ENCODE peak calls at places on chromosomes 5 and 9, in four cellular contexts. One of them, this sample, is unnamed.

GRCh38 chr5:145775411-145775810 is 59.7 kb downstream of the PRELID2 start:
- DNase-seq in GM18507: no peak
- DNase-seq in C1 segment of cervical spinal cord: no peak
- DNase-seq in activated T-cell treated with anti-CD3 and anti-CD28 coated beads for 1 hour: no peak
- DNase-seq in this sample: no peak

GRCh38 chr5:31027726-31028125 is 165.8 kb upstream of the CDH6 start:
- DNase-seq in GM18507: no peak
- DNase-seq in C1 segment of cervical spinal cord: no peak
- DNase-seq in activated T-cell treated with anti-CD3 and anti-CD28 coated beads for 1 hour: no peak
- DNase-seq in this sample: no peak

GRCh38 chr9:113541019-113541900 is 77.7 kb downstream of the RGS3 start:
- DNase-seq in GM18507: no peak
- DNase-seq in C1 segment of cervical spinal cord: peak
- DNase-seq in activated T-cell treated with anti-CD3 and anti-CD28 coated beads for 1 hour: no peak
- DNase-seq in this sample: no peak

GRCh38 chr9:125902224-125902623 is 155.1 kb downstream of the PBX3 start:
- DNase-seq in GM18507: no peak
- DNase-seq in C1 segment of cervical spinal cord: no peak
- DNase-seq in activated T-cell treated with anti-CD3 and anti-CD28 coated beads for 1 hour: no peak
- DNase-seq in this sample: no peak

GRCh38 chr5:56693220-56693579 is 122.1 kb upstream of the MAP3K1 start:
- DNase-seq in GM18507: no peak
- DNase-seq in C1 segment of cervical spinal cord: no peak
- DNase-seq in activated T-cell treated with anti-CD3 and anti-CD28 coated beads for 1 hour: no peak
- DNase-seq in this sample: peak

GRCh38 chr9:354453-354852 is 139.8 kb downstream of the DOCK8 start:
- DNase-seq in GM18507: no peak
- DNase-seq in C1 segment of cervical spinal cord: no peak
- DNase-seq in activated T-cell treated with anti-CD3 and anti-CD28 coated beads for 1 hour: no peak
- DNase-seq in this sample: no peak

GRCh38 chr5:113061851-113062631 is 85.4 kb downstream of the DCP2 start:
- DNase-seq in GM18507: no peak
- DNase-seq in C1 segment of cervical spinal cord: no peak
- DNase-seq in activated T-cell treated with anti-CD3 and anti-CD28 coated beads for 1 hour: no peak
- DNase-seq in this sample: no peak

GRCh38 chr5:149203896-149204544 is 62.7 kb downstream of the ABLIM3 start:
- DNase-seq in GM18507: no peak
- DNase-seq in C1 segment of cervical spinal cord: no peak
- DNase-seq in activated T-cell treated with anti-CD3 and anti-CD28 coated beads for 1 hour: no peak
- DNase-seq in this sample: no peak

GRCh38 chr9:78574354-78575036 is 277.6 kb downstream of the PSAT1 start:
- DNase-seq in GM18507: no peak
- DNase-seq in C1 segment of cervical spinal cord: no peak
- DNase-seq in activated T-cell treated with anti-CD3 and anti-CD28 coated beads for 1 hour: no peak
- DNase-seq in this sample: no peak

GRCh38 chr9:128554155-128554862 is 1.9 kb downstream of the SPTAN1 start:
- DNase-seq in GM18507: no peak
- DNase-seq in C1 segment of cervical spinal cord: no peak
- DNase-seq in activated T-cell treated with anti-CD3 and anti-CD28 coated beads for 1 hour: no peak
- DNase-seq in this sample: peak

GRCh38 chr5:6700074-6700685 is 13.1 kb upstream of the TENT4A start:
- DNase-seq in GM18507: no peak
- DNase-seq in C1 segment of cervical spinal cord: no peak
- DNase-seq in activated T-cell treated with anti-CD3 and anti-CD28 coated beads for 1 hour: no peak
- DNase-seq in this sample: no peak

GRCh38 chr5:57368010-57368409 is 114.6 kb downstream of the ACTBL2 start:
- DNase-seq in GM18507: no peak
- DNase-seq in C1 segment of cervical spinal cord: no peak
- DNase-seq in activated T-cell treated with anti-CD3 and anti-CD28 coated beads for 1 hour: no peak
- DNase-seq in this sample: no peak

GRCh38 chr5:158020555-158021418 is 161.8 kb upstream of the CLINT1 start:
- DNase-seq in GM18507: no peak
- DNase-seq in C1 segment of cervical spinal cord: no peak
- DNase-seq in activated T-cell treated with anti-CD3 and anti-CD28 coated beads for 1 hour: no peak
- DNase-seq in this sample: no peak

GRCh38 chr5:80754900-80755299 is 100.1 kb upstream of the DHFR start:
- DNase-seq in GM18507: no peak
- DNase-seq in C1 segment of cervical spinal cord: no peak
- DNase-seq in activated T-cell treated with anti-CD3 and anti-CD28 coated beads for 1 hour: no peak
- DNase-seq in this sample: no peak

GRCh38 chr5:138241688-138242547 is 28.8 kb upstream of the CDC23 start:
- DNase-seq in GM18507: no peak
- DNase-seq in C1 segment of cervical spinal cord: no peak
- DNase-seq in activated T-cell treated with anti-CD3 and anti-CD28 coated beads for 1 hour: no peak
- DNase-seq in this sample: no peak

GRCh38 chr9:137878146-137878941 is 762 bp downstream of the CACNA1B start:
- DNase-seq in GM18507: no peak
- DNase-seq in C1 segment of cervical spinal cord: peak
- DNase-seq in activated T-cell treated with anti-CD3 and anti-CD28 coated beads for 1 hour: no peak
- DNase-seq in this sample: no peak

GRCh38 chr9:1458503-1458902 is 408.3 kb downstream of the DMRT2 start:
- DNase-seq in GM18507: no peak
- DNase-seq in C1 segment of cervical spinal cord: no peak
- DNase-seq in activated T-cell treated with anti-CD3 and anti-CD28 coated beads for 1 hour: no peak
- DNase-seq in this sample: no peak

GRCh38 chr5:3107118-3107517 is 355.6 kb upstream of the IRX2 start:
- DNase-seq in GM18507: no peak
- DNase-seq in C1 segment of cervical spinal cord: no peak
- DNase-seq in activated T-cell treated with anti-CD3 and anti-CD28 coated beads for 1 hour: no peak
- DNase-seq in this sample: no peak

GRCh38 chr9:6955251-6955921 is 197.6 kb downstream of the KDM4C start:
- DNase-seq in GM18507: no peak
- DNase-seq in C1 segment of cervical spinal cord: peak
- DNase-seq in activated T-cell treated with anti-CD3 and anti-CD28 coated beads for 1 hour: no peak
- DNase-seq in this sample: no peak